ENCODE peak calls at places on chromosomes 12 and 14, in ten cellular contexts. One of them, this sample, is unnamed.

GRCh38 chr14:104355949-104356737 is 217.8 kb downstream of the KIF26A start:
- DNase-seq in germinal center: no peak
- DNase-seq in Right ventricle myocardium inferior: peak
- DNase-seq in Caki2: no peak
- DNase-seq in uterus: no peak
- DNase-seq in NCI-H1105: no peak
- DNase-seq in ELR: no peak
- DNase-seq in AML-193: no peak
- DNase-seq in CD8-positive, alpha-beta memory T cell: no peak
- DNase-seq in heart right ventricle: no peak
- DNase-seq in this sample: no peak

GRCh38 chr12:48004039-48004940 is at the start of gene COL2A1:
- DNase-seq in AML-193: peak
- DNase-seq in ELR: peak
- DNase-seq in germinal center: peak
- DNase-seq in Right ventricle myocardium inferior: no peak
- DNase-seq in heart right ventricle: no peak
- DNase-seq in CD8-positive, alpha-beta memory T cell: no peak
- DNase-seq in NCI-H1105: peak
- DNase-seq in uterus: no peak
- DNase-seq in Caki2: no peak
- DNase-seq in this sample: no peak

GRCh38 chr12:66269142-66269541 is 33.2 kb upstream of the HELB start:
- DNase-seq in uterus: no peak
- DNase-seq in AML-193: peak
- DNase-seq in Right ventricle myocardium inferior: no peak
- DNase-seq in NCI-H1105: no peak
- DNase-seq in CD8-positive, alpha-beta memory T cell: no peak
- DNase-seq in ELR: no peak
- DNase-seq in germinal center: no peak
- DNase-seq in Caki2: no peak
- DNase-seq in heart right ventricle: no peak
- DNase-seq in this sample: no peak

GRCh38 chr14:92481386-92481785 is 32.2 kb upstream of the RIN3 start:
- DNase-seq in uterus: no peak
- DNase-seq in ELR: peak
- DNase-seq in CD8-positive, alpha-beta memory T cell: no peak
- DNase-seq in NCI-H1105: no peak
- DNase-seq in heart right ventricle: no peak
- DNase-seq in Caki2: no peak
- DNase-seq in AML-193: no peak
- DNase-seq in Right ventricle myocardium inferior: no peak
- DNase-seq in germinal center: no peak
- DNase-seq in this sample: no peak

GRCh38 chr12:60255044-60255443 is 659.2 kb downstream of the SLC16A7 start:
- DNase-seq in CD8-positive, alpha-beta memory T cell: no peak
- DNase-seq in Caki2: no peak
- DNase-seq in uterus: no peak
- DNase-seq in Right ventricle myocardium inferior: no peak
- DNase-seq in ELR: no peak
- DNase-seq in AML-193: no peak
- DNase-seq in NCI-H1105: no peak
- DNase-seq in heart right ventricle: no peak
- DNase-seq in germinal center: no peak
- DNase-seq in this sample: no peak

GRCh38 chr14:30656190-30656632 is 34.1 kb downstream of the SCFD1 start:
- DNase-seq in Right ventricle myocardium inferior: no peak
- DNase-seq in Caki2: no peak
- DNase-seq in AML-193: peak
- DNase-seq in heart right ventricle: no peak
- DNase-seq in germinal center: peak
- DNase-seq in NCI-H1105: peak
- DNase-seq in ELR: peak
- DNase-seq in uterus: peak
- DNase-seq in CD8-positive, alpha-beta memory T cell: peak
- DNase-seq in this sample: no peak

GRCh38 chr14:55699131-55700057 is 119.4 kb downstream of the KTN1 start:
- DNase-seq in uterus: no peak
- DNase-seq in CD8-positive, alpha-beta memory T cell: no peak
- DNase-seq in germinal center: no peak
- DNase-seq in Caki2: peak
- DNase-seq in AML-193: no peak
- DNase-seq in heart right ventricle: no peak
- DNase-seq in ELR: peak
- DNase-seq in NCI-H1105: no peak
- DNase-seq in Right ventricle myocardium inferior: no peak
- DNase-seq in this sample: no peak

GRCh38 chr12:67705394-67706370 is 57.1 kb downstream of the DYRK2 start:
- DNase-seq in AML-193: no peak
- DNase-seq in germinal center: no peak
- DNase-seq in heart right ventricle: no peak
- DNase-seq in NCI-H1105: no peak
- DNase-seq in ELR: peak
- DNase-seq in Caki2: peak
- DNase-seq in CD8-positive, alpha-beta memory T cell: no peak
- DNase-seq in uterus: no peak
- DNase-seq in Right ventricle myocardium inferior: no peak
- DNase-seq in this sample: no peak

GRCh38 chr12:6323340-6323994 is 13.0 kb downstream of the PLEKHG6 start:
- DNase-seq in germinal center: peak
- DNase-seq in AML-193: peak
- DNase-seq in CD8-positive, alpha-beta memory T cell: peak
- DNase-seq in uterus: peak
- DNase-seq in NCI-H1105: no peak
- DNase-seq in Right ventricle myocardium inferior: peak
- DNase-seq in Caki2: peak
- DNase-seq in heart right ventricle: no peak
- DNase-seq in ELR: peak
- DNase-seq in this sample: no peak

GRCh38 chr12:14284189-14284722 is 81.2 kb upstream of the ATF7IP start:
- DNase-seq in CD8-positive, alpha-beta memory T cell: no peak
- DNase-seq in ELR: no peak
- DNase-seq in germinal center: peak
- DNase-seq in uterus: peak
- DNase-seq in NCI-H1105: no peak
- DNase-seq in AML-193: no peak
- DNase-seq in Caki2: no peak
- DNase-seq in Right ventricle myocardium inferior: no peak
- DNase-seq in heart right ventricle: peak
- DNase-seq in this sample: no peak